ENCODE peak calls at places on chromosome 7, in seven cellular contexts. L is iPS DF 19.7, A is EL, Z is skeletal muscle cell, O is NB4, G is A172, H is activated gamma-delta T cell treated with Interleukin-2 at 50 U/mL for 16 hours. C is an unnamed sample.
A peak's percentile ranks its signal among the peaks of the same experiment; 100 is the strongest.

GRCh38 chr7:20152511-20152910 is 64.7 kb downstream of the MACC1 start:
- DNase-seq in G (peak; percentile 19), Z (no peak), H (no peak), O (no peak), L (no peak), A (peak; percentile 40), C (no peak)

GRCh38 chr7:101717986-101718746 is 89.1 kb upstream of the MYL10 start:
- DNase-seq in Z (peak; percentile 49), O (peak; percentile 99), L (no peak), H (no peak), G (peak; percentile 91), A (peak; percentile 89), C (peak; percentile 26)

GRCh38 chr7:41891967-41892755 is 189.3 kb upstream of the INHBA start:
- DNase-seq in Z (no peak), A (no peak), H (no peak), O (peak; percentile 84), L (peak; percentile 25), G (no peak), C (no peak)

GRCh38 chr7:45399069-45399468 is 175.1 kb upstream of the ADCY1 start:
- DNase-seq in O (no peak), Z (no peak), A (no peak), H (no peak), L (no peak), G (no peak), C (no peak)

GRCh38 chr7:112205348-112206237 is 606 bp downstream of the DOCK4 start:
- DNase-seq in Z (peak; percentile 39), A (peak; percentile 56), G (peak; percentile 18), L (peak; percentile 12), H (peak; percentile 22), O (peak; percentile 71), C (peak; percentile 52)

GRCh38 chr7:75842836-75843446 is 29.3 kb upstream of the CCL24 start:
- DNase-seq in A (peak; percentile 87), G (peak; percentile 52), O (peak; percentile 96), Z (peak; percentile 84), H (no peak), L (no peak), C (peak; percentile 18)

GRCh38 chr7:51141451-51141971 is 175.1 kb downstream of the COBL start:
- DNase-seq in H (no peak), Z (no peak), G (peak; percentile 49), O (peak; percentile 36), L (no peak), A (peak; percentile 46), C (peak; percentile 15)

GRCh38 chr7:130961128-130961601 is 227.2 kb upstream of the KLF14 start:
- DNase-seq in A (peak; percentile 70), O (peak; percentile 96), H (peak; percentile 28), Z (no peak), L (no peak), G (peak; percentile 76), C (peak; percentile 73)

GRCh38 chr7:76513817-76514799 is 3.8 kb downstream of the UPK3B start:
- DNase-seq in G (no peak), Z (no peak), H (no peak), L (no peak), O (peak; percentile 3), A (no peak), C (no peak)

GRCh38 chr7:36192050-36192824 is 39.2 kb downstream of the EEPD1 start:
- DNase-seq in G (peak; percentile 22), L (no peak), Z (peak; percentile 60), A (peak; percentile 74), H (no peak), O (peak; percentile 96), C (peak; percentile 97)

GRCh38 chr7:149228831-149229471 is 10.5 kb upstream of the ZNF212 start:
- DNase-seq in O (peak; percentile 37), A (no peak), G (no peak), H (no peak), Z (no peak), L (no peak), C (peak; percentile 27)

GRCh38 chr7:132485136-132485535 is 91.1 kb downstream of the PLXNA4 start:
- DNase-seq in O (no peak), L (no peak), H (no peak), A (no peak), G (no peak), Z (no peak), C (no peak)

GRCh38 chr7:16136896-16137295 is 284.4 kb downstream of the CRPPA start:
- DNase-seq in O (no peak), Z (no peak), H (no peak), L (no peak), A (no peak), G (no peak), C (no peak)

GRCh38 chr7:157129200-157129599 is 9.5 kb upstream of the UBE3C start:
- DNase-seq in L (no peak), O (no peak), G (no peak), A (no peak), Z (no peak), H (no peak), C (no peak)

GRCh38 chr7:23100697-23101096 is 4.9 kb upstream of the KLHL7 start:
- DNase-seq in H (no peak), L (no peak), Z (no peak), A (no peak), O (peak; percentile 51), G (no peak), C (peak; percentile 43)

GRCh38 chr7:75050501-75050900 is 23.1 kb downstream of the RCC1L start:
- DNase-seq in Z (no peak), L (no peak), G (peak; percentile 42), A (no peak), O (no peak), H (no peak), C (no peak)

GRCh38 chr7:27946351-27946750 is 206.4 kb downstream of the TAX1BP1 start:
- DNase-seq in L (no peak), G (no peak), H (no peak), O (no peak), A (no peak), Z (no peak), C (no peak)

GRCh38 chr7:155456772-155457543 is 971 bp upstream of the EN2 start:
- DNase-seq in H (no peak), A (peak; percentile 10), Z (peak; percentile 9), L (no peak), O (peak; percentile 17), G (no peak), C (no peak)

GRCh38 chr7:38775503-38775902 is 133.5 kb downstream of the VPS41 start:
- DNase-seq in L (no peak), A (no peak), G (no peak), O (no peak), Z (no peak), H (no peak), C (no peak)

GRCh38 chr7:138083859-138084258 is 7.6 kb downstream of the AKR1D1 start:
- DNase-seq in A (no peak), L (no peak), O (no peak), H (no peak), G (no peak), Z (no peak), C (no peak)

GRCh38 chr7:3673524-3673923 is 372.5 kb downstream of the SDK1 start:
- DNase-seq in H (peak; percentile 33), Z (no peak), G (peak; percentile 36), L (no peak), O (peak; percentile 50), A (no peak), C (no peak)

GRCh38 chr7:134184767-134185166 is 57.6 kb downstream of the LRGUK start:
- DNase-seq in A (peak; percentile 53), O (peak; percentile 29), G (no peak), L (no peak), H (no peak), Z (peak; percentile 5), C (peak; percentile 64)

GRCh38 chr7:5692112-5692844 is 89.2 kb downstream of the RNF216 start:
- DNase-seq in L (no peak), H (no peak), G (peak; percentile 94), Z (peak; percentile 98), A (peak; percentile 96), O (peak; percentile 55), C (no peak)

GRCh38 chr7:72063325-72063724 is 348.8 kb downstream of the CALN1 start:
- DNase-seq in L (no peak), O (no peak), A (no peak), G (no peak), H (no peak), Z (no peak), C (no peak)

C was measured in Kasumi-1.